ENCODE peak calls at places on chromosomes 3 and 15, in seven cellular contexts. U is activated T-cell treated with anti-CD3 and anti-CD28 coated beads for 1 hour; O is GM04503; G is CD4-positive, alpha-beta memory T cell; R is AG08396; N is lower lobe of right lung; T is pons. H is an unnamed sample.

GRCh38 chr3:129829640-129830039 is 63.9 kb downstream of the TMCC1 start:
- DNase-seq in U (no peak), O (peak; percentile 98), G (no peak), R (peak; percentile 63), N (no peak), T (peak; percentile 95), H (no peak)

GRCh38 chr15:75214293-75215096 is 12.8 kb downstream of the C15orf39 start:
- DNase-seq in U (no peak), O (no peak), G (no peak), R (no peak), N (no peak), T (no peak), H (no peak)

GRCh38 chr3:133268772-133269171 is 131.1 kb upstream of the BFSP2 start:
- DNase-seq in U (no peak), O (no peak), G (no peak), R (no peak), N (no peak), T (no peak), H (no peak)

GRCh38 chr3:107884719-107885460 is 205.9 kb downstream of the CD47 start:
- DNase-seq in U (no peak), O (peak; percentile 90), G (no peak), R (peak; percentile 12), N (no peak), T (no peak), H (no peak)

GRCh38 chr15:50307799-50308198 is 42.3 kb upstream of the HDC start:
- DNase-seq in U (no peak), O (no peak), G (no peak), R (no peak), N (no peak), T (no peak), H (no peak)

GRCh38 chr15:35312355-35312754 is 227.3 kb upstream of the NANOGP8 start:
- DNase-seq in U (no peak), O (no peak), G (no peak), R (no peak), N (no peak), T (no peak), H (no peak)

GRCh38 chr3:125109541-125109925 is 53.7 kb upstream of the HEG1 start:
- DNase-seq in U (no peak), O (no peak), G (no peak), R (no peak), N (no peak), T (no peak), H (no peak)

GRCh38 chr3:128075516-128076464 is 23.6 kb downstream of the SEC61A1 start:
- DNase-seq in U (peak; percentile 88), O (no peak), G (peak; percentile 82), R (peak; percentile 90), N (peak; percentile 93), T (peak; percentile 86), H (peak; percentile 78)

GRCh38 chr15:94723801-94724200 is 492.4 kb downstream of the MCTP2 start:
- DNase-seq in U (no peak), O (no peak), G (no peak), R (no peak), N (no peak), T (no peak), H (no peak)

GRCh38 chr3:28577941-28578340 is 229.3 kb upstream of the AZI2 start:
- DNase-seq in U (no peak), O (no peak), G (no peak), R (no peak), N (no peak), T (no peak), H (no peak)

GRCh38 chr3:193771736-193772135 is 178.7 kb downstream of the OPA1 start:
- DNase-seq in U (no peak), O (no peak), G (no peak), R (no peak), N (no peak), T (no peak), H (no peak)

GRCh38 chr3:123546133-123546755 is 38.6 kb downstream of the HACD2 start:
- DNase-seq in U (no peak), O (peak; percentile 21), G (no peak), R (no peak), N (no peak), T (peak; percentile 65), H (no peak)

GRCh38 chr3:142498397-142499180 is 50.8 kb upstream of the XRN1 start:
- DNase-seq in U (no peak), O (no peak), G (no peak), R (no peak), N (no peak), T (no peak), H (no peak)

GRCh38 chr15:55709458-55709857 is 33.5 kb downstream of the PRTG start:
- DNase-seq in U (no peak), O (no peak), G (no peak), R (no peak), N (no peak), T (no peak), H (no peak)

GRCh38 chr15:74431645-74432044 is 2.1 kb downstream of the SEMA7A start:
- DNase-seq in U (no peak), O (no peak), G (no peak), R (no peak), N (no peak), T (no peak), H (no peak)

GRCh38 chr15:70260096-70260495 is 162.4 kb upstream of the TLE3 start:
- DNase-seq in U (no peak), O (no peak), G (no peak), R (no peak), N (no peak), T (no peak), H (no peak)

GRCh38 chr3:183984749-183985729 is 32.6 kb downstream of the ABCC5 start:
- DNase-seq in U (no peak), O (no peak), G (no peak), R (no peak), N (no peak), T (no peak), H (no peak)

GRCh38 chr3:170205302-170205701 is 16.9 kb upstream of the PRKCI start:
- DNase-seq in U (no peak), O (peak; percentile 11), G (no peak), R (no peak), N (no peak), T (no peak), H (no peak)

GRCh38 chr15:75648156-75649000 is 666 bp downstream of the SNX33 start:
- DNase-seq in U (no peak), O (no peak), G (no peak), R (peak; percentile 58), N (peak; percentile 68), T (peak; percentile 29), H (no peak)

GRCh38 chr3:9398715-9399708 is 1.6 kb downstream of the SETD5 start:
- DNase-seq in U (no peak), O (no peak), G (peak; percentile 65), R (no peak), N (no peak), T (peak; percentile 41), H (no peak)

GRCh38 chr3:117610156-117610555 is 900.6 kb downstream of the TUSC7 start:
- DNase-seq in U (no peak), O (no peak), G (no peak), R (no peak), N (no peak), T (peak; percentile 22), H (no peak)

GRCh38 chr15:73081321-73081958 is 29.2 kb downstream of the NEO1 start:
- DNase-seq in U (no peak), O (no peak), G (no peak), R (peak; percentile 20), N (no peak), T (peak; percentile 87), H (no peak)

GRCh38 chr3:49265987-49266386 is 11.0 kb downstream of the C3orf62 start:
- DNase-seq in U (no peak), O (no peak), G (no peak), R (no peak), N (no peak), T (no peak), H (no peak)

GRCh38 chr3:71600646-71601288 is 17.2 kb upstream of the FOXP1 start:
- DNase-seq in U (no peak), O (no peak), G (no peak), R (no peak), N (no peak), T (no peak), H (no peak)

GRCh38 chr3:16884748-16885587 is at the start of gene PLCL2:
- DNase-seq in U (peak; percentile 63), O (no peak), G (peak; percentile 89), R (peak; percentile 73), N (peak; percentile 69), T (no peak), H (peak; percentile 60)

GRCh38 chr3:143445118-143445517 is 325.5 kb downstream of the CHST2 start:
- DNase-seq in U (no peak), O (no peak), G (no peak), R (no peak), N (no peak), T (no peak), H (no peak)

GRCh38 chr3:45582407-45582806 is 12.1 kb upstream of the LIMD1 start:
- DNase-seq in U (no peak), O (no peak), G (no peak), R (peak; percentile 53), N (no peak), T (peak; percentile 19), H (no peak)

GRCh38 chr3:141405025-141405424 is 36.7 kb downstream of the ZBTB38 start:
- DNase-seq in U (no peak), O (no peak), G (no peak), R (no peak), N (no peak), T (no peak), H (no peak)

GRCh38 chr15:77541421-77542181 is 91.1 kb downstream of the LINGO1 start:
- DNase-seq in U (no peak), O (no peak), G (no peak), R (no peak), N (peak; percentile 67), T (peak; percentile 55), H (no peak)

GRCh38 chr3:38154625-38155255 is 10.6 kb upstream of the OXSR1 start:
- DNase-seq in U (no peak), O (no peak), G (no peak), R (no peak), N (no peak), T (no peak), H (no peak)

GRCh38 chr3:120182613-120183524 is 88.6 kb upstream of the GSK3B start:
- DNase-seq in U (no peak), O (no peak), G (no peak), R (peak; percentile 36), N (no peak), T (no peak), H (no peak)

GRCh38 chr3:186360779-186361178 is 1.3 kb downstream of the DGKG start:
- DNase-seq in U (no peak), O (no peak), G (no peak), R (no peak), N (peak; percentile 66), T (no peak), H (no peak)

GRCh38 chr3:31892500-31892899 is 88.6 kb downstream of the OSBPL10 start:
- DNase-seq in U (no peak), O (no peak), G (no peak), R (no peak), N (no peak), T (no peak), H (no peak)

GRCh38 chr15:56667517-56667916 is 65.8 kb downstream of the ZNF280D start:
- DNase-seq in U (no peak), O (no peak), G (no peak), R (no peak), N (no peak), T (peak; percentile 14), H (no peak)

GRCh38 chr3:179653106-179653776 is 401 bp downstream of the USP13 start:
- DNase-seq in U (peak; percentile 53), O (peak; percentile 35), G (peak; percentile 71), R (peak; percentile 78), N (peak; percentile 84), T (peak; percentile 71), H (peak; percentile 47)

GRCh38 chr15:57607570-57608000 is 15.9 kb downstream of the MYZAP start:
- DNase-seq in U (no peak), O (no peak), G (no peak), R (no peak), N (peak; percentile 70), T (no peak), H (no peak)